ENCODE peak calls at places on chromosomes 6 and 20, in seven cellular contexts. A is activated CD8-positive, alpha-beta memory T cell treated with anti-CD3 and anti-CD28 coated beads, Interleukin-2, amount 50 U/mL, for 4 hours; S is GM12891; E is renal cortical epithelial cell; J is DMS 273 treated with DMSO at 0.1 percent for 48 hours; C is breast epithelium; B is naive thymus-derived CD4-positive, alpha-beta T cell. X is an unnamed sample.

GRCh38 chr6:47180633-47181032 is 129.1 kb downstream of the TNFRSF21 start:
- DNase-seq in S (no peak), E (peak; percentile 79), A (no peak), B (no peak), C (no peak), J (no peak), X (no peak)

GRCh38 chr6:46352541-46353267 is 138.5 kb downstream of the RCAN2 start:
- DNase-seq in C (no peak), A (no peak), E (peak; percentile 21), S (no peak), B (no peak), J (no peak), X (no peak)

GRCh38 chr20:62356948-62357667 is 10.0 kb downstream of the LAMA5 start:
- DNase-seq in C (no peak), E (peak; percentile 52), B (no peak), A (no peak), S (no peak), J (no peak), X (no peak)

GRCh38 chr6:137493218-137494038 is 766 bp downstream of the OLIG3 start:
- DNase-seq in S (no peak), J (peak; percentile 83), E (no peak), B (no peak), C (no peak), A (peak; percentile 19), X (peak; percentile 53)

GRCh38 chr6:129276461-129276860 is 393.5 kb downstream of the LAMA2 start:
- DNase-seq in J (no peak), B (no peak), S (no peak), A (no peak), E (peak; percentile 36), C (no peak), X (no peak)

GRCh38 chr6:68743099-68743498 is 108.0 kb downstream of the ADGRB3 start:
- DNase-seq in E (no peak), C (no peak), A (no peak), J (no peak), B (no peak), S (no peak), X (no peak)

GRCh38 chr20:840503-840857 is 7.0 kb downstream of the FAM110A start:
- DNase-seq in J (no peak), C (no peak), A (no peak), S (no peak), B (no peak), E (no peak), X (no peak)

GRCh38 chr20:50670126-50670862 is 21.0 kb downstream of the RIPOR3 start:
- DNase-seq in J (no peak), A (no peak), E (peak; percentile 85), C (no peak), S (no peak), B (no peak), X (no peak)

GRCh38 chr6:84193140-84193708 is 34.2 kb downstream of the CEP162 start:
- DNase-seq in J (no peak), S (no peak), B (no peak), C (no peak), E (peak; percentile 86), A (no peak), X (no peak)

GRCh38 chr20:49859011-49859410 is 46.4 kb downstream of the SLC9A8 start:
- DNase-seq in B (no peak), S (no peak), J (no peak), E (no peak), C (no peak), A (no peak), X (no peak)

GRCh38 chr6:1917628-1918371 is 308.1 kb downstream of the FOXC1 start:
- DNase-seq in J (no peak), C (peak; percentile 57), S (no peak), B (no peak), E (peak; percentile 97), A (no peak), X (peak; percentile 68)

GRCh38 chr20:56411759-56412472 is at the start of gene CASS4:
- DNase-seq in J (no peak), C (no peak), A (peak; percentile 22), E (peak; percentile 77), S (no peak), B (peak; percentile 72), X (peak; percentile 63)

GRCh38 chr20:38932457-38933120 is 6.4 kb downstream of the FAM83D start:
- DNase-seq in A (no peak), C (no peak), B (no peak), S (no peak), J (no peak), E (no peak), X (no peak)

GRCh38 chr6:145783796-145784195 is 30.8 kb downstream of the FBXO30 start:
- DNase-seq in E (no peak), C (no peak), S (no peak), B (no peak), J (no peak), A (no peak), X (no peak)

GRCh38 chr6:15290962-15291704 is 45.3 kb downstream of the JARID2 start:
- DNase-seq in E (peak; percentile 36), B (no peak), J (no peak), A (no peak), S (no peak), C (no peak), X (no peak)

GRCh38 chr6:28634758-28635546 is 109.3 kb downstream of the GPX5 start:
- DNase-seq in C (no peak), J (peak; percentile 51), A (no peak), B (no peak), E (peak; percentile 9), S (no peak), X (no peak)

GRCh38 chr20:21378259-21378658 is 19.1 kb downstream of the NKX2-4 start:
- DNase-seq in E (no peak), S (no peak), J (no peak), C (no peak), B (no peak), A (no peak), X (no peak)

GRCh38 chr6:150417899-150418824 is 49.4 kb downstream of the IYD start:
- DNase-seq in B (no peak), A (no peak), S (peak; percentile 42), J (peak; percentile 50), E (peak; percentile 91), C (no peak), X (peak; percentile 28)

GRCh38 chr6:116676021-116676420 is 5.0 kb upstream of the KPNA5 start:
- DNase-seq in E (no peak), B (no peak), C (no peak), J (no peak), S (no peak), A (no peak), X (no peak)

GRCh38 chr20:37538003-37538402 is 10.3 kb upstream of the BLCAP start:
- DNase-seq in C (no peak), B (no peak), J (no peak), E (peak; percentile 63), S (no peak), A (no peak), X (no peak)

GRCh38 chr20:19756756-19757486 is 1.1 kb upstream of the RIN2 start:
- DNase-seq in S (no peak), C (no peak), B (no peak), J (no peak), E (no peak), A (no peak), X (no peak)

GRCh38 chr6:40627316-40627715 is 40.2 kb upstream of the LRFN2 start:
- DNase-seq in B (no peak), E (no peak), S (no peak), C (no peak), J (no peak), A (no peak), X (no peak)

GRCh38 chr6:31143148-31143547 is 4.3 kb upstream of the PSORS1C2 start:
- DNase-seq in A (no peak), E (peak; percentile 34), B (no peak), C (no peak), S (no peak), J (no peak), X (no peak)

X was measured in activated CD4-positive, alpha-beta memory T cell treated with anti-CD3 and anti-CD28 coated beads for 36 hours.